ENCODE peak calls at places on chromosome 6, in four cellular contexts. Z is testis, M is fibroblast of lung, V is left ventricle myocardium inferior. N is an unnamed sample.

GRCh38 chr6:57173886-57174510 is 1.9 kb downstream of the BAG2 start:
- DNase-seq in Z (no peak), M (peak; percentile 86), V (no peak), N (no peak)

GRCh38 chr6:159788757-159789376 is 535 bp downstream of the TCP1 start:
- DNase-seq in Z (peak; percentile 69), M (peak; percentile 46), V (peak; percentile 25), N (peak; percentile 20)

GRCh38 chr6:30131947-30132497 is 3.9 kb upstream of the TRIM40 start:
- DNase-seq in Z (no peak), M (no peak), V (no peak), N (no peak)

GRCh38 chr6:43758617-43759050 is 11.4 kb upstream of the VEGFA start:
- DNase-seq in Z (no peak), M (no peak), V (peak; percentile 13), N (no peak)

GRCh38 chr6:108113557-108114519 is 39.3 kb upstream of the OSTM1 start:
- DNase-seq in Z (peak; percentile 28), M (peak; percentile 71), V (peak; percentile 16), N (no peak)

GRCh38 chr6:54990001-54990400 is 143.4 kb downstream of the FAM83B start:
- DNase-seq in Z (no peak), M (no peak), V (no peak), N (no peak)

GRCh38 chr6:47634210-47635047 is 64.0 kb upstream of the ADGRF4 start:
- DNase-seq in Z (no peak), M (no peak), V (no peak), N (no peak)

GRCh38 chr6:69232506-69233194 is 564.2 kb downstream of the LMBRD1 start:
- DNase-seq in Z (peak; percentile 89), M (peak; percentile 75), V (peak; percentile 77), N (peak; percentile 5)

GRCh38 chr6:159806021-159806458 is 6.0 kb downstream of the PNLDC1 start:
- DNase-seq in Z (no peak), M (peak; percentile 17), V (no peak), N (no peak)

GRCh38 chr6:109690373-109690739 is 646 bp downstream of the AK9 start:
- DNase-seq in Z (peak; percentile 77), M (no peak), V (peak; percentile 41), N (peak; percentile 57)

GRCh38 chr6:43683708-43684455 is 3.7 kb downstream of the MRPS18A start:
- DNase-seq in Z (no peak), M (no peak), V (no peak), N (no peak)

GRCh38 chr6:54474898-54475297 is 166.7 kb downstream of the TINAG start:
- DNase-seq in Z (no peak), M (no peak), V (no peak), N (no peak)

GRCh38 chr6:25774120-25774730 is 19.7 kb downstream of the SLC17A4 start:
- DNase-seq in Z (no peak), M (no peak), V (no peak), N (no peak)

GRCh38 chr6:158104696-158105095 is 63.4 kb downstream of the SERAC1 start:
- DNase-seq in Z (no peak), M (no peak), V (no peak), N (no peak)

GRCh38 chr6:158536084-158536890 is 23.6 kb upstream of the TMEM181 start:
- DNase-seq in Z (peak; percentile 90), M (peak; percentile 78), V (peak; percentile 72), N (peak; percentile 66)

GRCh38 chr6:10719386-10720228 is 3.3 kb upstream of the TMEM14C start:
- DNase-seq in Z (peak; percentile 83), M (peak; percentile 25), V (peak; percentile 55), N (no peak)

GRCh38 chr6:120913519-120913918 is 420.8 kb downstream of the TBC1D32 start:
- DNase-seq in Z (no peak), M (no peak), V (no peak), N (no peak)

GRCh38 chr6:128757961-128758360 is 125.0 kb upstream of the LAMA2 start:
- DNase-seq in Z (no peak), M (no peak), V (no peak), N (no peak)

GRCh38 chr6:36590237-36590636 is 3.9 kb upstream of the SRSF3 start:
- DNase-seq in Z (no peak), M (peak; percentile 74), V (no peak), N (no peak)

GRCh38 chr6:110800839-110801196 is 14.5 kb downstream of the CDK19 start:
- DNase-seq in Z (no peak), M (no peak), V (no peak), N (no peak)

GRCh38 chr6:6515691-6516607 is 72.6 kb upstream of the LY86 start:
- DNase-seq in Z (no peak), M (no peak), V (no peak), N (no peak)

GRCh38 chr6:5501837-5502236 is 240.5 kb downstream of the FARS2 start:
- DNase-seq in Z (no peak), M (no peak), V (peak; percentile 22), N (no peak)

GRCh38 chr6:61217714-61218113 is 1068.3 kb downstream of the KHDRBS2 start:
- DNase-seq in Z (no peak), M (no peak), V (no peak), N (no peak)

GRCh38 chr6:130796313-130796905 is 30.8 kb upstream of the SMLR1 start:
- DNase-seq in Z (no peak), M (peak; percentile 73), V (no peak), N (no peak)

GRCh38 chr6:137867685-137868509 is 838 bp downstream of the TNFAIP3 start:
- DNase-seq in Z (peak; percentile 41), M (peak; percentile 33), V (peak; percentile 18), N (peak; percentile 74)

GRCh38 chr6:33507261-33507660 is 52.9 kb downstream of the ZBTB9 start:
- DNase-seq in Z (no peak), M (no peak), V (no peak), N (no peak)

GRCh38 chr6:81031429-81031828 is 721.1 kb downstream of the TENT5A start:
- DNase-seq in Z (peak; percentile 14), M (no peak), V (no peak), N (no peak)

GRCh38 chr6:79263366-79263765 is 28.9 kb upstream of the HMGN3 start:
- DNase-seq in Z (no peak), M (no peak), V (no peak), N (no peak)

GRCh38 chr6:75381878-75382633 is 97.5 kb upstream of the TMEM30A start:
- DNase-seq in Z (no peak), M (peak; percentile 21), V (no peak), N (no peak)

GRCh38 chr6:5085638-5086293 is 625 bp downstream of the PPP1R3G start:
- DNase-seq in Z (no peak), M (peak; percentile 38), V (peak; percentile 39), N (no peak)

GRCh38 chr6:134247271-134247833 is 70.6 kb downstream of the SGK1 start:
- DNase-seq in Z (no peak), M (no peak), V (no peak), N (peak; percentile 69)

GRCh38 chr6:140623498-140623897 is 1249.0 kb upstream of the CITED2 start:
- DNase-seq in Z (no peak), M (peak; percentile 92), V (no peak), N (no peak)

GRCh38 chr6:80132942-80133517 is 26.6 kb downstream of the BCKDHB start:
- DNase-seq in Z (peak; percentile 85), M (peak; percentile 79), V (peak; percentile 24), N (no peak)

GRCh38 chr6:109009761-109010612 is 84.7 kb downstream of the SESN1 start:
- DNase-seq in Z (no peak), M (peak; percentile 14), V (no peak), N (no peak)

GRCh38 chr6:12956991-12957320 is 240.4 kb downstream of the PHACTR1 start:
- DNase-seq in Z (no peak), M (no peak), V (no peak), N (no peak)

GRCh38 chr6:32952817-32953739 is at the start of gene HLA-DMA:
- DNase-seq in Z (peak; percentile 79), M (peak; percentile 97), V (peak; percentile 74), N (peak; percentile 55)

GRCh38 chr6:54473328-54473727 is 165.1 kb downstream of the TINAG start:
- DNase-seq in Z (no peak), M (no peak), V (no peak), N (no peak)

GRCh38 chr6:112503210-112503609 is 156.1 kb downstream of the RFPL4B start:
- DNase-seq in Z (no peak), M (no peak), V (no peak), N (no peak)

GRCh38 chr6:112501705-112502104 is 154.6 kb downstream of the RFPL4B start:
- DNase-seq in Z (peak; percentile 14), M (peak; percentile 89), V (peak; percentile 19), N (no peak)

GRCh38 chr6:112502348-112503130 is 155.4 kb downstream of the RFPL4B start:
- DNase-seq in Z (no peak), M (peak; percentile 58), V (no peak), N (no peak)
- H3K4me3 ChIP-seq in Z (no peak overlapping the region), M (peak overlapping the region; percentile 43), V (no peak overlapping the region), N (no peak overlapping the region)

GRCh38 chr6:153781306-153781705 is 257.7 kb upstream of the OPRM1 start:
- DNase-seq in Z (no peak), M (no peak), V (no peak), N (no peak)
- H3K9me3 ChIP-seq in Z (no peaks in the 10 kb centered on the region), M (no peaks in the 10 kb centered on the region), V (peaks cover 17% of the 10 kb centered on the region), N (no peaks in the 10 kb centered on the region)

GRCh38 chr6:170294813-170295518 is 4.1 kb upstream of the DLL1 start:
- DNase-seq in Z (no peak), M (no peak), V (no peak), N (no peak)
- H3K4me3 ChIP-seq in Z (peak overlapping the region; percentile 24), M (no peak overlapping the region), V (peak overlapping the region; percentile 73), N (peak overlapping the region; percentile 51)

GRCh38 chr6:331622-332521 is 39.6 kb downstream of the DUSP22 start:
- DNase-seq in Z (no peak), M (no peak), V (no peak), N (no peak)

GRCh38 chr6:335146-335545 is 42.9 kb downstream of the DUSP22 start:
- DNase-seq in Z (no peak), M (no peak), V (peak; percentile 12), N (no peak)

GRCh38 chr6:332671-333070 is 40.4 kb downstream of the DUSP22 start:
- DNase-seq in Z (no peak), M (peak; percentile 48), V (no peak), N (no peak)

GRCh38 chr6:334536-334935 is 42.2 kb downstream of the DUSP22 start:
- DNase-seq in Z (no peak), M (no peak), V (no peak), N (no peak)

DNA sequence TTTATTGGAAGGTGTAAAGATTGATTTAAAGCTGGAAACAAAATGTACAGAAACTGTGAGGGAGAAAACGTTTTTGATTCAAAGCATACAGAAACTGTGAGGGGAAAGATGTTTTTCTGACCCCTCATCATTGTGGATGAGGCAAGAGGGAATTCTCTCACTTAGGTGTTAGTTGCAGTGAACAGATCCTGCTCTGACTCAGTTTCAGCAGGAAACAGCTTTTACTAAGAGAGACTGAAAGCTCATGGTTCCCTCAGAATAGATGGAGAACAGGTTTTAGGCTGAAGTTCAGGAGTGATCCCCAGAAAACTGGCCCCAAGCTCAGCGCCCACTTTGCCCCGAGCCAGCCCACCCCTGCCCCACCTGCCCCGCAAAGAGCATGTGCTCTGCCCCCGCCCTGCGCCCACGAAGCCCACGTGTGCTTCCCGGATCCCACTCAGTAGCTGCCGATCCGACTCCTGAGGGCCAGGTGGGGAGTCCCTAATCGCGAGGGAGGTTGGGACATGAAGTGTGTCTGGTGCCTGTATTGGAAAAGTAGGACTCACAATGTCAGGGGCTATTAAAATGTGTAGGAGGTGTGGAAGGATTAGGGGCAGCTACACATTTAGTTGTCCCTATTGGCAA is 41.2 kb downstream of the DUSP22 start:
- DNase-seq in Z (no peak), M (no peak), V (no peak), N (no peak)
- H3K9me3 ChIP-seq in Z (no peaks in the 10 kb centered on the region), M (no peaks in the 10 kb centered on the region), V (no peaks in the 10 kb centered on the region), N (no peaks in the 10 kb centered on the region)